ENCODE peak calls at places on chromosomes 3 and 15, in nine cellular contexts. Y is heart left ventricle, P is HepG2, O is Peyer's patch, Q is A549, X is transverse colon, S is GM12878, R is testis, A is stomach. G is an unnamed sample.

GRCh38 chr3:194275231-194275671 is 75.9 kb downstream of the CPN2 start:
- DNase-seq in Y (peak; percentile 22), P (no peak), O (no peak), Q (peak; percentile 19), X (no peak), S (no peak), R (peak; percentile 41), A (no peak), G (peak; percentile 20)

GRCh38 chr3:176514297-176514696 is 683.0 kb downstream of the TBL1XR1 start:
- DNase-seq in Y (no peak), P (peak; percentile 64), O (no peak), Q (peak; percentile 38), X (no peak), S (no peak), R (peak; percentile 84), A (no peak), G (peak; percentile 83)

GRCh38 chr15:63439536-63440264 is 58.1 kb upstream of the CA12 start:
- DNase-seq in Y (no peak), P (no peak), O (no peak), Q (no peak), X (no peak), S (no peak), R (no peak), A (no peak), G (no peak)

GRCh38 chr3:16533928-16534913 is 20.7 kb upstream of the RFTN1 start:
- DNase-seq in Y (no peak), P (no peak), O (no peak), Q (no peak), X (no peak), S (no peak), R (no peak), A (no peak), G (no peak)

GRCh38 chr15:32919749-32920414 is 202.1 kb downstream of the GREM1 start:
- DNase-seq in Y (no peak), P (no peak), O (no peak), Q (no peak), X (no peak), S (no peak), R (no peak), A (no peak), G (no peak)

GRCh38 chr3:16741103-16741758 is 136.0 kb upstream of the DAZL start:
- DNase-seq in Y (no peak), P (no peak), O (no peak), Q (no peak), X (no peak), S (no peak), R (no peak), A (no peak), G (no peak)

GRCh38 chr15:92092391-92092790 is 238.9 kb downstream of the SLCO3A1 start:
- DNase-seq in Y (no peak), P (no peak), O (no peak), Q (no peak), X (no peak), S (no peak), R (no peak), A (no peak), G (no peak)

GRCh38 chr3:161508852-161509477 is 12.4 kb downstream of the OTOL1 start:
- DNase-seq in Y (no peak), P (no peak), O (no peak), Q (peak; percentile 6), X (no peak), S (no peak), R (no peak), A (no peak), G (peak; percentile 18)

GRCh38 chr15:53072077-53072476 is 281.9 kb upstream of the ONECUT1 start:
- DNase-seq in Y (no peak), P (peak; percentile 35), O (peak; percentile 59), Q (peak; percentile 88), X (peak; percentile 61), S (no peak), R (peak; percentile 52), A (peak; percentile 61), G (peak; percentile 24)

GRCh38 chr3:51702156-51702555 is 4.7 kb upstream of the GRM2 start:
- DNase-seq in Y (peak; percentile 4), P (no peak), O (no peak), Q (no peak), X (no peak), S (no peak), R (no peak), A (no peak), G (no peak)

GRCh38 chr15:27679621-27680521 is 419.2 kb downstream of the OCA2 start:
- DNase-seq in Y (no peak), P (no peak), O (no peak), Q (no peak), X (no peak), S (no peak), R (no peak), A (no peak), G (no peak)

GRCh38 chr3:126439968-126440708 is 35.6 kb downstream of the ZXDC start:
- DNase-seq in Y (no peak), P (no peak), O (no peak), Q (no peak), X (no peak), S (no peak), R (no peak), A (peak; percentile 2), G (no peak)

GRCh38 chr3:164730810-164731209 is 347.5 kb downstream of the SI start:
- DNase-seq in Y (no peak), P (no peak), O (no peak), Q (no peak), X (no peak), S (no peak), R (no peak), A (no peak), G (no peak)

DNA sequence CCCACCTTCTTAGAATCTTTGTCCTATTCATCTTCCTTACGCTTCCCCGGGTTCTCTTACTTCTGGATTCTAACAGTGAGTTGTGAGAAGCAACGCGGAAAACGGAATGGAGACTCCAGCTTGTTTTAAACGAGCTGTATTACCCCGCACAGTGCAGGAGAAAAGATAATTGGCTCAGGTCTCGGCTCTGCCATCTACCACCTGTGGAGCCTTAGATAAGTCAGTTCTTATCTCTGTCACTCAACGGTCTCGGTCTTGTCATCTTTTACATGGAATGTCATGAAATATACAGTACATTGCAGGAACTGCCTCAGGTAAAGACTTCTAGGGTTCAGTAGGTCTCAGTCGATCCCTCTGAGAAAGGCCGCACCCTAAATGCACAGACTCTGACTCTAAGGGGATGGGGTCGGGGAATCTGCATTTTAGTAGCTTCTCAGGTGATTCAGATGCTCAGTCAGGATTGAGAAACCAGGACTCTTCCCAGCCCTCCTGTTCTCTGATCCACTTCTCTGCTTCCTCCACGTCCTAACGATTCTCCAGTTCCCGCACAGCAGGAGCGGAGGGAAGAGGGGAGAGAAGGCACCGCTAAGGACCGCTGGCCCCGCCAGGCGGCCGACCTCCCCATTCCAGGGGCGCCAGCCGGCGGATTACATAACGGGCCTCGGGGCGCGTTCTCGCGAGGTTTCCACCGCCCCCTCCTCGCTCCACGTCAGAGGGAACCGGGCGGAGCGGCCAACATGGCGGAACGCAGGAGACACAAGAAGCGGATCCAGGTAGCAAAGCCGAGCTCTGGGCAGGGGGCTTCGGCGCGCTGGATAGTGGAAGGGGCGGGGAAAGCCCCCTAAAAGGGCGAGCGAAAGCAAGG is at the start of gene SEC62:
- DNase-seq in Y (peak; percentile 97), P (peak; percentile 81), O (peak; percentile 95), Q (peak; percentile 91), X (peak; percentile 96), S (peak; percentile 65), R (peak; percentile 96), A (peak; percentile 96), G (peak; percentile 95)
- TF ChIP-seq POLR2A in Y (no peak), P (peak; percentile 72), O (peak; percentile 82), Q (peak; percentile 94), X (peak; percentile 80), S (peak; percentile 95), R (peak; percentile 65), A (no peak), G (peak; percentile 96)

DNA sequence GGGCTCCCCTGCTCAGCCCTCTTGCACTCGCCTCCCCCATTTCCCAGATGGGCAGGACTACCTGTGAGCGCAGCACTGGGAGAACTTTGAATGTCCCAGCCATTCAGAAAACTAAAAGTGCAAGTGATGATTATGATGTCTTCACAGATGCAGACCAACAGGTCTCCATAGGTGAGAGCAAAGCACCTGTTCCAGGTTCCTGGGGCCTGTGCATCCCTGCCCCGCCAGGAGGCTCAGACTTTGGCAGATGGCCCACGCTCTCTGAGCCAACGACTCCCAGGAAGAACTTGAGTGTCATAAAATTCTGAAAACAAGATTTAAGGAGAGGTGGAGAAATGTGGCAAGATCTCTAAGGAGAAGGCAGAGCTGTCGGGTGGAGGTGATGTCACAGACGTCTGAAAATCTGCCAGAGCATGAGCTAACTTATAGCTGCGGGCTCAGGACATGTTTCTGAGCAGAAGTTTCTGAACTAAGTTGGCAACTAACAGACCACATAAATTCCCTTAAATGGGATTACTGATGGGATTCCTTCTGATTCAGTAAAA is 110.8 kb upstream of the IGF1R start:
- DNase-seq in Y (no peak), P (no peak), O (no peak), Q (no peak), X (no peak), S (no peak), R (no peak), A (no peak), G (no peak)
- TF ChIP-seq POLR2A in Y (no peak), P (no peak), O (no peak), Q (no peak), X (no peak), S (no peak), R (no peak), A (no peak), G (no peak)

DNA sequence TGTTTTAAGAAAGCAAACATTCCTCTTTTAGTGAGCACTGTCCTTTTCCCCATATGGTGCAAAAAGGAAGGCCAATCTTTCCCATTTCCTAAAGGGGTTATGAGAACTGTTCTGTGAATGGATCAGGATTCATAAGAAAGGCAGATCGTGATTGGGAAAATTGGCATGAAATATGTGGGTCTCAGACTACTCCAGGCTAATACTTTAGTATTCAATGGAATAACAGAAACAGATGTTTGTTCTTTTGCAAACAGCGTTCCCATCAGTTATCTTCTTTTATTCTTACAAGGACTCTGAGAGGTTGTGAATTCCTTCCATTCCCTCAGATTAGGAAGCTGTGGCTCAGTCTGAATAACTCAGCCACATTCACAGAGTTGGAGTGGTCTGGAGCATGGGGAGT is 51.3 kb upstream of the MTMR10 start:
- DNase-seq in Y (no peak), P (no peak), O (no peak), Q (no peak), X (no peak), S (no peak), R (no peak), A (no peak), G (no peak)
- TF ChIP-seq POLR2A in Y (no peak), P (no peak), O (no peak), Q (no peak), X (no peak), S (no peak), R (no peak), A (no peak), G (no peak)

DNA sequence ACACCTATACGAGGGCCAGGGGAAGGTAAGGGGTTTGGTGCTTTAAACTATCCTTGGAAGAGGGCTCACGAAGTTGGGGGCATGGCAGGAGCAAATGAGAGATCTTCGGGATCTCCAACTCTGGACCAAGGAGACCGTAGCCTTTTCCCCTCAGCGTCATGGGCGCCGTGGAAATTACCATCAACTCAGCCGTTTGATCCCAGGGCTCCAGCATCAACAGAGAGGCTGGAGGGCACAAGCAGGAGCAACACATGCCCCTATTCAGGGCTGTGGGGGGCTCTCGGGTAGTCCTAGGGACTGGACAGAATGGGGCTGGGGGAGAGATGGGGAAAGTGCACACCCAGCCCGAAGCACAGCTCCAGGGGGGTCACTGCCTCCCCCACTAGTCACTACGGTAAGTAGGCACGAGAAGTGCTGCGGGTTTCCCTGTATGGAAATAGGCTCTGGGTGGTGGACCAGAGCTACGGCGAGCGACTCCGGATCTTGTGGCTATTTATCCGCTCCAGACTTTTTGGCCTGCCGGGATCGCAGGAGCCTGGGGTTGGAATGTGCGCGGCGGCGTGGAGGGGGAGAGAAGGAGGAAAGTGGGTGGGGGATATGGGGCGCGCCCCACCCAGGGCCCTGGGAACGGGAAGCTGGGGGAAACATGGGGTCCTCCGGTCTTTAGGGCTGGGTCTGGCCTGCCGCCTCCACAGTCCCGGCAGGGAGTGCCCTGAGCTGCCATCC is 539 bp upstream of the LAMB2 start:
- DNase-seq in Y (peak; percentile 92), P (peak; percentile 80), O (peak; percentile 84), Q (peak; percentile 81), X (peak; percentile 88), S (no peak), R (peak; percentile 93), A (peak; percentile 87), G (peak; percentile 46)
- TF ChIP-seq POLR2A in Y (no peak), P (no peak), O (no peak), Q (peak; percentile 36), X (no peak), S (no peak), R (no peak), A (no peak), G (no peak)

G was measured in erythroblast.